ENCODE peak calls at places on chromosomes 6 and 20, in five cellular contexts. P, J, S, K and O are unnamed samples.

GRCh38 chr20:59598625-59599310 is 5.6 kb upstream of the PHACTR3 start:
- DNase-seq in P (no peak), J (peak; percentile 8), S (peak; percentile 35), K (no peak), O (peak; percentile 17)

GRCh38 chr6:151400473-151400872 is 9.1 kb upstream of the ZBTB2 start:
- DNase-seq in P (no peak), J (peak; percentile 10), S (no peak), K (no peak), O (no peak)

GRCh38 chr20:35615667-35616464 is at the start of gene SPAG4:
- DNase-seq in P (peak; percentile 100), J (peak; percentile 99), S (peak; percentile 99), K (peak; percentile 99), O (peak; percentile 100)

GRCh38 chr6:132830236-132830799 is 15.9 kb downstream of the RPS12 start:
- DNase-seq in P (no peak), J (no peak), S (no peak), K (no peak), O (no peak)

GRCh38 chr6:137106183-137106582 is 61.4 kb upstream of the IL20RA start:
- DNase-seq in P (no peak), J (no peak), S (no peak), K (no peak), O (no peak)

GRCh38 chr6:62479722-62480121 is 193.7 kb upstream of the KHDRBS2 start:
- DNase-seq in P (no peak), J (no peak), S (no peak), K (no peak), O (no peak)

GRCh38 chr6:93318127-93318526 is 101.2 kb downstream of the EPHA7 start:
- DNase-seq in P (no peak), J (no peak), S (no peak), K (no peak), O (no peak)

GRCh38 chr6:105985816-105986632 is 100.1 kb upstream of the PRDM1 start:
- DNase-seq in P (no peak), J (no peak), S (no peak), K (no peak), O (no peak)

GRCh38 chr20:31579245-31579644 is 25.8 kb upstream of the ID1 start:
- DNase-seq in P (no peak), J (no peak), S (no peak), K (no peak), O (no peak)

GRCh38 chr6:3750324-3751018 is 1.0 kb downstream of the PXDC1 start:
- DNase-seq in P (no peak), J (peak; percentile 71), S (peak; percentile 88), K (no peak), O (no peak)

GRCh38 chr6:141610741-141611140 is 522.0 kb upstream of the GJE1 start:
- DNase-seq in P (no peak), J (peak; percentile 19), S (no peak), K (no peak), O (no peak)

GRCh38 chr6:69866351-69867074 is at the start of gene COL19A1:
- DNase-seq in P (no peak), J (no peak), S (peak; percentile 22), K (no peak), O (peak; percentile 4)